ENCODE peak calls at places on chromosomes 13 and 19, in seven cellular contexts. P is HuH-7.5; K is activated T-helper 1 cell treated with anti-CD3 and anti-CD28 coated beads, Interleukin-2, amount 50 U/mL, for 16 hours; Q is activated T-cell treated with anti-CD3 and anti-CD28 coated beads, Interleukin-2, amount 50 U/mL, for 4 hours; R is NCI-H187 treated with DMSO at 0.1 percent for 48 hours; C is HTR-8/SVneo; N is epithelial cell of prostate. T is an unnamed sample.

GRCh38 chr13:113777311-113778260 is 18.6 kb downstream of the TMEM255B start:
- DNase-seq in P (no peak), K (no peak), Q (no peak), R (no peak), C (no peak), N (no peak), T (peak; percentile 55)

GRCh38 chr19:51637362-51637978 is 7.3 kb upstream of the SIGLEC5 start:
- DNase-seq in P (no peak), K (no peak), Q (no peak), R (no peak), C (no peak), N (no peak), T (peak; percentile 10)

GRCh38 chr19:50255115-50255514 is 51.7 kb downstream of the MYH14 start:
- DNase-seq in P (no peak), K (no peak), Q (no peak), R (no peak), C (no peak), N (no peak), T (no peak)

GRCh38 chr19:17721821-17722220 is 2.5 kb downstream of the MAP1S start:
- DNase-seq in P (no peak), K (no peak), Q (no peak), R (no peak), C (no peak), N (no peak), T (no peak)

GRCh38 chr13:90630716-90631115 is 716.8 kb upstream of the MIR17HG start:
- DNase-seq in P (no peak), K (no peak), Q (no peak), R (no peak), C (no peak), N (no peak), T (no peak)

GRCh38 chr13:27997904-27998522 is 9.5 kb upstream of the URAD start:
- DNase-seq in P (no peak), K (no peak), Q (no peak), R (no peak), C (no peak), N (no peak), T (no peak)

GRCh38 chr19:3606690-3607289 is at the start of gene TBXA2R:
- DNase-seq in P (peak; percentile 80), K (no peak), Q (peak; percentile 61), R (no peak), C (peak; percentile 88), N (no peak), T (no peak)

GRCh38 chr19:44823373-44823698 is 14.4 kb downstream of the BCAM start:
- DNase-seq in P (no peak), K (no peak), Q (no peak), R (no peak), C (no peak), N (no peak), T (no peak)

GRCh38 chr19:44003461-44004134 is 841 bp downstream of the ZNF230 start:
- DNase-seq in P (no peak), K (no peak), Q (no peak), R (no peak), C (peak; percentile 11), N (no peak), T (peak; percentile 19)

GRCh38 chr13:31982540-31982939 is 49.0 kb upstream of the FRY start:
- DNase-seq in P (no peak), K (no peak), Q (no peak), R (no peak), C (peak; percentile 45), N (peak; percentile 90), T (peak; percentile 64)

GRCh38 chr19:40339018-40339728 is 9.0 kb downstream of the C19orf47 start:
- DNase-seq in P (no peak), K (no peak), Q (no peak), R (no peak), C (no peak), N (no peak), T (no peak)

GRCh38 chr13:41418027-41418426 is 39.3 kb upstream of the RGCC start:
- DNase-seq in P (no peak), K (no peak), Q (no peak), R (no peak), C (no peak), N (no peak), T (no peak)

GRCh38 chr13:98059276-98059675 is 83.6 kb upstream of the FARP1 start:
- DNase-seq in P (no peak), K (no peak), Q (no peak), R (no peak), C (no peak), N (no peak), T (no peak)

GRCh38 chr13:111914241-111915103 is 152.5 kb upstream of the SOX1 start:
- DNase-seq in P (no peak), K (no peak), Q (no peak), R (no peak), C (no peak), N (no peak), T (no peak)

GRCh38 chr19:15124572-15125231 is 17.5 kb downstream of the SYDE1 start:
- DNase-seq in P (no peak), K (no peak), Q (no peak), R (no peak), C (no peak), N (no peak), T (no peak)

GRCh38 chr19:12833747-12834417 is 497 bp downstream of the RTBDN start:
- DNase-seq in P (no peak), K (no peak), Q (peak; percentile 27), R (no peak), C (no peak), N (no peak), T (peak; percentile 50)

GRCh38 chr13:101941095-101941777 is 460.6 kb downstream of the FGF14 start:
- DNase-seq in P (no peak), K (no peak), Q (no peak), R (no peak), C (no peak), N (no peak), T (no peak)

GRCh38 chr19:7953060-7953459 is 9.6 kb upstream of the TIMM44 start:
- DNase-seq in P (no peak), K (no peak), Q (no peak), R (no peak), C (no peak), N (peak; percentile 29), T (peak; percentile 37)

GRCh38 chr13:98422046-98422445 is 154.9 kb downstream of the STK24 start:
- DNase-seq in P (no peak), K (no peak), Q (no peak), R (no peak), C (no peak), N (no peak), T (no peak)

GRCh38 chr13:84230568-84230967 is 348.3 kb upstream of the SLITRK1 start:
- DNase-seq in P (no peak), K (no peak), Q (no peak), R (no peak), C (no peak), N (no peak), T (no peak)

GRCh38 chr19:15368051-15368632 is 11.4 kb downstream of the AKAP8 start:
- DNase-seq in P (no peak), K (no peak), Q (no peak), R (no peak), C (no peak), N (no peak), T (no peak)

GRCh38 chr13:52830946-52831345 is 17.5 kb downstream of the PCDH8 start:
- DNase-seq in P (no peak), K (no peak), Q (no peak), R (no peak), C (no peak), N (peak; percentile 26), T (peak; percentile 42)

GRCh38 chr13:80928241-80928640 is 587.3 kb upstream of the SPRY2 start:
- DNase-seq in P (no peak), K (no peak), Q (no peak), R (no peak), C (no peak), N (no peak), T (no peak)

GRCh38 chr19:14089412-14089661 is 1.2 kb downstream of the SAMD1 start:
- DNase-seq in P (no peak), K (no peak), Q (peak; percentile 15), R (no peak), C (no peak), N (no peak), T (no peak)

GRCh38 chr19:35357867-35358573 is at the start of gene FFAR3:
- DNase-seq in P (no peak), K (no peak), Q (no peak), R (no peak), C (no peak), N (no peak), T (no peak)

GRCh38 chr13:50713849-50714248 is 129.6 kb downstream of the DLEU7 start:
- DNase-seq in P (no peak), K (no peak), Q (no peak), R (no peak), C (peak; percentile 12), N (no peak), T (no peak)

GRCh38 chr13:85236431-85236830 is 562.8 kb downstream of the SLITRK6 start:
- DNase-seq in P (no peak), K (no peak), Q (no peak), R (no peak), C (peak; percentile 9), N (peak; percentile 33), T (peak; percentile 58)

GRCh38 chr13:100673831-100674362 is 698 bp downstream of the TMTC4 start:
- DNase-seq in P (peak; percentile 43), K (no peak), Q (peak; percentile 37), R (no peak), C (peak; percentile 36), N (peak; percentile 29), T (peak; percentile 80)

GRCh38 chr13:43537124-43537523 is 249.6 kb downstream of the ENOX1 start:
- DNase-seq in P (no peak), K (no peak), Q (no peak), R (no peak), C (no peak), N (no peak), T (no peak)

GRCh38 chr13:50128406-50129048 is 113.3 kb downstream of the KCNRG start:
- DNase-seq in P (no peak), K (no peak), Q (peak; percentile 6), R (no peak), C (no peak), N (no peak), T (no peak)

T was measured in RWPE1.